ENCODE peak calls at places on chromosomes 4 and X, in seven cellular contexts. One of them, this sample, is unnamed.

GRCh38 chrX:30702736-30703135 is 49.5 kb downstream of the GK start:
- DNase-seq in AG10803: peak; percentile 89
- DNase-seq in IMR-90: peak; percentile 91
- DNase-seq in ovary: no peak
- DNase-seq in GM10248: no peak
- DNase-seq in breast epithelium: no peak
- DNase-seq in osteocyte: no peak
- DNase-seq in this sample: no peak

GRCh38 chr4:76087007-76087769 is 12.7 kb downstream of the ART3 start:
- DNase-seq in GM10248: peak; percentile 31
- DNase-seq in osteocyte: no peak
- DNase-seq in IMR-90: peak; percentile 61
- DNase-seq in ovary: no peak
- DNase-seq in AG10803: peak; percentile 40
- DNase-seq in breast epithelium: peak; percentile 45
- DNase-seq in this sample: peak; percentile 31

GRCh38 chrX:81168391-81168790 is 33.3 kb downstream of the HMGN5 start:
- DNase-seq in AG10803: no peak
- DNase-seq in ovary: no peak
- DNase-seq in IMR-90: no peak
- DNase-seq in osteocyte: no peak
- DNase-seq in GM10248: no peak
- DNase-seq in breast epithelium: no peak
- DNase-seq in this sample: no peak

GRCh38 chr4:13559414-13559813 is 15.1 kb upstream of the NKX3-2 start:
- DNase-seq in IMR-90: peak; percentile 78
- DNase-seq in ovary: no peak
- DNase-seq in osteocyte: no peak
- DNase-seq in GM10248: no peak
- DNase-seq in breast epithelium: no peak
- DNase-seq in AG10803: peak; percentile 85
- DNase-seq in this sample: no peak

GRCh38 chr4:75671802-75672421 is 1.3 kb downstream of the G3BP2 start:
- DNase-seq in breast epithelium: no peak
- DNase-seq in osteocyte: no peak
- DNase-seq in IMR-90: no peak
- DNase-seq in GM10248: no peak
- DNase-seq in ovary: no peak
- DNase-seq in AG10803: no peak
- DNase-seq in this sample: no peak

GRCh38 chr4:101670897-101671296 is 119.6 kb upstream of the BANK1 start:
- DNase-seq in IMR-90: no peak
- DNase-seq in breast epithelium: no peak
- DNase-seq in GM10248: no peak
- DNase-seq in ovary: no peak
- DNase-seq in osteocyte: no peak
- DNase-seq in AG10803: peak; percentile 30
- DNase-seq in this sample: no peak

GRCh38 chr4:159206427-159206871 is 103.6 kb downstream of the RAPGEF2 start:
- DNase-seq in IMR-90: peak; percentile 76
- DNase-seq in GM10248: peak; percentile 46
- DNase-seq in osteocyte: no peak
- DNase-seq in ovary: no peak
- DNase-seq in AG10803: peak; percentile 47
- DNase-seq in breast epithelium: no peak
- DNase-seq in this sample: no peak

GRCh38 chrX:8870411-8870810 is 69.2 kb upstream of the FAM9A start:
- DNase-seq in ovary: no peak
- DNase-seq in breast epithelium: no peak
- DNase-seq in AG10803: peak; percentile 25
- DNase-seq in GM10248: no peak
- DNase-seq in IMR-90: no peak
- DNase-seq in osteocyte: no peak
- DNase-seq in this sample: no peak

GRCh38 chr4:130542953-130543352 is 1447.0 kb downstream of the C4orf33 start:
- DNase-seq in AG10803: no peak
- DNase-seq in GM10248: no peak
- DNase-seq in ovary: no peak
- DNase-seq in breast epithelium: no peak
- DNase-seq in osteocyte: no peak
- DNase-seq in IMR-90: no peak
- DNase-seq in this sample: no peak

GRCh38 chrX:45824471-45824870 is 623.8 kb upstream of the DIPK2B start:
- DNase-seq in osteocyte: no peak
- DNase-seq in ovary: peak; percentile 19
- DNase-seq in GM10248: no peak
- DNase-seq in IMR-90: peak; percentile 96
- DNase-seq in breast epithelium: no peak
- DNase-seq in AG10803: peak; percentile 86
- DNase-seq in this sample: no peak

GRCh38 chr4:109424093-109424818 is 9.4 kb upstream of the SEC24B start:
- DNase-seq in AG10803: no peak
- DNase-seq in IMR-90: no peak
- DNase-seq in osteocyte: no peak
- DNase-seq in ovary: no peak
- DNase-seq in GM10248: no peak
- DNase-seq in breast epithelium: no peak
- DNase-seq in this sample: no peak

GRCh38 chr4:77927991-77928925 is 65.6 kb downstream of the MRPL1 start:
- DNase-seq in IMR-90: peak; percentile 68
- DNase-seq in AG10803: no peak
- DNase-seq in ovary: no peak
- DNase-seq in osteocyte: no peak
- DNase-seq in breast epithelium: no peak
- DNase-seq in GM10248: no peak
- DNase-seq in this sample: no peak

GRCh38 chr4:10417720-10418119 is 39.5 kb downstream of the ZNF518B start:
- DNase-seq in AG10803: peak; percentile 52
- DNase-seq in GM10248: no peak
- DNase-seq in ovary: no peak
- DNase-seq in breast epithelium: no peak
- DNase-seq in osteocyte: no peak
- DNase-seq in IMR-90: no peak
- DNase-seq in this sample: no peak

GRCh38 chrX:121150217-121150616 is 102.8 kb downstream of the GLUD2 start:
- DNase-seq in osteocyte: no peak
- DNase-seq in GM10248: no peak
- DNase-seq in breast epithelium: no peak
- DNase-seq in AG10803: no peak
- DNase-seq in IMR-90: no peak
- DNase-seq in ovary: no peak
- DNase-seq in this sample: no peak

GRCh38 chr4:92969650-92970370 is 666.0 kb downstream of the GRID2 start:
- DNase-seq in GM10248: no peak
- DNase-seq in breast epithelium: no peak
- DNase-seq in ovary: no peak
- DNase-seq in osteocyte: no peak
- DNase-seq in AG10803: peak; percentile 86
- DNase-seq in IMR-90: peak; percentile 94
- DNase-seq in this sample: no peak

GRCh38 chr4:189804884-189805283 is 135.8 kb upstream of the FRG1 start:
- DNase-seq in osteocyte: no peak
- DNase-seq in IMR-90: no peak
- DNase-seq in GM10248: no peak
- DNase-seq in ovary: no peak
- DNase-seq in AG10803: no peak
- DNase-seq in breast epithelium: no peak
- DNase-seq in this sample: no peak

GRCh38 chrX:50045808-50046207 is 123.4 kb downstream of the CLCN5 start:
- DNase-seq in IMR-90: no peak
- DNase-seq in ovary: no peak
- DNase-seq in osteocyte: no peak
- DNase-seq in breast epithelium: no peak
- DNase-seq in AG10803: no peak
- DNase-seq in GM10248: no peak
- DNase-seq in this sample: no peak

GRCh38 chr4:80101768-80102116 is 28.7 kb upstream of the ANTXR2 start:
- DNase-seq in breast epithelium: no peak
- DNase-seq in GM10248: no peak
- DNase-seq in AG10803: no peak
- DNase-seq in IMR-90: peak; percentile 69
- DNase-seq in ovary: no peak
- DNase-seq in osteocyte: no peak
- DNase-seq in this sample: no peak

GRCh38 chr4:7828011-7828720 is 111.5 kb downstream of the AFAP1 start:
- DNase-seq in GM10248: peak; percentile 49
- DNase-seq in AG10803: peak; percentile 100
- DNase-seq in osteocyte: peak; percentile 92
- DNase-seq in ovary: peak; percentile 81
- DNase-seq in IMR-90: peak; percentile 100
- DNase-seq in breast epithelium: peak; percentile 89
- DNase-seq in this sample: no peak

GRCh38 chrX:23503835-23504539 is 163.3 kb upstream of the PRDX4 start:
- DNase-seq in IMR-90: peak; percentile 66
- DNase-seq in breast epithelium: peak; percentile 85
- DNase-seq in AG10803: peak; percentile 51
- DNase-seq in osteocyte: no peak
- DNase-seq in ovary: no peak
- DNase-seq in GM10248: no peak
- DNase-seq in this sample: no peak

GRCh38 chrX:43969504-43970501 is 3.4 kb downstream of the NDP start:
- DNase-seq in ovary: peak; percentile 46
- DNase-seq in osteocyte: no peak
- DNase-seq in breast epithelium: peak; percentile 19
- DNase-seq in GM10248: no peak
- DNase-seq in IMR-90: peak; percentile 56
- DNase-seq in AG10803: peak; percentile 14
- DNase-seq in this sample: no peak

GRCh38 chr4:186132577-186133277 is 28.2 kb downstream of the FAM149A start:
- DNase-seq in GM10248: no peak
- DNase-seq in IMR-90: peak; percentile 22
- DNase-seq in AG10803: peak; percentile 3
- DNase-seq in breast epithelium: no peak
- DNase-seq in osteocyte: no peak
- DNase-seq in ovary: no peak
- DNase-seq in this sample: no peak

GRCh38 chrX:37380256-37380655 is 31.1 kb downstream of the PRRG1 start:
- DNase-seq in AG10803: no peak
- DNase-seq in GM10248: no peak
- DNase-seq in breast epithelium: no peak
- DNase-seq in osteocyte: no peak
- DNase-seq in IMR-90: no peak
- DNase-seq in ovary: no peak
- DNase-seq in this sample: no peak

GRCh38 chr4:167903291-167903721 is 189.0 kb upstream of the ANXA10 start:
- DNase-seq in IMR-90: peak; percentile 83
- DNase-seq in AG10803: peak; percentile 3
- DNase-seq in GM10248: no peak
- DNase-seq in ovary: no peak
- DNase-seq in osteocyte: no peak
- DNase-seq in breast epithelium: no peak
- DNase-seq in this sample: no peak

GRCh38 chrX:69093960-69094935 is 71.0 kb downstream of the PJA1 start:
- DNase-seq in IMR-90: peak; percentile 60
- DNase-seq in breast epithelium: peak; percentile 26
- DNase-seq in ovary: no peak
- DNase-seq in AG10803: peak; percentile 63
- DNase-seq in osteocyte: no peak
- DNase-seq in GM10248: peak; percentile 62
- DNase-seq in this sample: peak; percentile 34

GRCh38 chrX:50157545-50158125 is 43.2 kb downstream of the AKAP4 start:
- DNase-seq in breast epithelium: no peak
- DNase-seq in IMR-90: no peak
- DNase-seq in ovary: no peak
- DNase-seq in AG10803: no peak
- DNase-seq in osteocyte: no peak
- DNase-seq in GM10248: no peak
- DNase-seq in this sample: no peak

GRCh38 chrX:154125356-154126040 is 18.5 kb upstream of the OPN1LW start:
- DNase-seq in GM10248: no peak
- DNase-seq in AG10803: no peak
- DNase-seq in breast epithelium: no peak
- DNase-seq in IMR-90: no peak
- DNase-seq in osteocyte: no peak
- DNase-seq in ovary: no peak
- DNase-seq in this sample: no peak

GRCh38 chr4:148438047-148438446 is 4.2 kb downstream of the NR3C2 start:
- DNase-seq in AG10803: no peak
- DNase-seq in IMR-90: no peak
- DNase-seq in GM10248: no peak
- DNase-seq in ovary: no peak
- DNase-seq in breast epithelium: no peak
- DNase-seq in osteocyte: no peak
- DNase-seq in this sample: no peak
- TF ChIP-seq CTCF in AG10803: no peak
- TF ChIP-seq CTCF in IMR-90: no peak
- TF ChIP-seq CTCF in GM10248: no peak
- TF ChIP-seq CTCF in ovary: no peak
- TF ChIP-seq CTCF in breast epithelium: no peak
- TF ChIP-seq CTCF in osteocyte: no peak
- TF ChIP-seq CTCF in this sample: peak; percentile 14

GRCh38 chr4:48831532-48832015 is 686 bp downstream of the OCIAD1 start:
- DNase-seq in AG10803: peak; percentile 16
- DNase-seq in osteocyte: no peak
- DNase-seq in ovary: no peak
- DNase-seq in GM10248: no peak
- DNase-seq in IMR-90: peak; percentile 16
- DNase-seq in breast epithelium: no peak
- DNase-seq in this sample: no peak
- TF ChIP-seq CTCF in AG10803: no peak
- TF ChIP-seq CTCF in osteocyte: no peak
- TF ChIP-seq CTCF in ovary: no peak
- TF ChIP-seq CTCF in GM10248: no peak
- TF ChIP-seq CTCF in IMR-90: no peak
- TF ChIP-seq CTCF in breast epithelium: no peak
- TF ChIP-seq CTCF in this sample: no peak

GRCh38 chrX:134423606-134424005 is 36.4 kb upstream of the HPRT1 start:
- DNase-seq in IMR-90: peak; percentile 47
- DNase-seq in GM10248: no peak
- DNase-seq in breast epithelium: no peak
- DNase-seq in ovary: no peak
- DNase-seq in AG10803: peak; percentile 31
- DNase-seq in osteocyte: no peak
- DNase-seq in this sample: no peak
- TF ChIP-seq CTCF in IMR-90: peak; percentile 50
- TF ChIP-seq CTCF in GM10248: no peak
- TF ChIP-seq CTCF in breast epithelium: no peak
- TF ChIP-seq CTCF in ovary: no peak
- TF ChIP-seq CTCF in AG10803: peak; percentile 51
- TF ChIP-seq CTCF in osteocyte: peak; percentile 53
- TF ChIP-seq CTCF in this sample: peak; percentile 38

GRCh38 chr4:44740201-44740600 is 13.8 kb upstream of the GNPDA2 start:
- DNase-seq in AG10803: no peak
- DNase-seq in ovary: no peak
- DNase-seq in breast epithelium: no peak
- DNase-seq in GM10248: no peak
- DNase-seq in osteocyte: no peak
- DNase-seq in IMR-90: no peak
- DNase-seq in this sample: no peak

GRCh38 chr4:44736900-44737299 is 10.5 kb upstream of the GNPDA2 start:
- DNase-seq in osteocyte: no peak
- DNase-seq in IMR-90: no peak
- DNase-seq in ovary: no peak
- DNase-seq in GM10248: no peak
- DNase-seq in breast epithelium: no peak
- DNase-seq in AG10803: no peak
- DNase-seq in this sample: no peak

DNA sequence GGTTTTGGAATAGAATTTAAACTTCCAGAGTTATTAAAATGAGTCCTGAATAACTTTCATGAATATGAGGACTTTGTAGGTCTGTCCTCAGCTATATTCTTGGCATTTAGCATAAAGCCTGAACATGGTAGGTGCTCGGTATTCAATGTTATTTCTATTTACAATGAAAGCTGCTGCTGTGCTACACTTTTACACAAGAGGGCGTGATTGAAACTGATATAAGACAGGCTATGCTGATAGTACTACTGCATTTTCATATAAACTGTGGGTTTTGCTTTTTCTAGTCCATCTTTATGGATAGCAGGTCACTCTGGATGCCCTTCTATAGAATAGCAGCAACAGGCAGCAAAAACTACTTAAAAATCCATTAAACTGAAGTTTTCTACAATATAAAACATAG is 12.3 kb upstream of the GNPDA2 start:
- DNase-seq in AG10803: no peak
- DNase-seq in IMR-90: no peak
- DNase-seq in ovary: no peak
- DNase-seq in GM10248: peak; percentile 2
- DNase-seq in osteocyte: no peak
- DNase-seq in breast epithelium: no peak
- DNase-seq in this sample: no peak
- TF ChIP-seq CTCF in AG10803: peak; percentile 52
- TF ChIP-seq CTCF in IMR-90: peak; percentile 26
- TF ChIP-seq CTCF in ovary: no peak
- TF ChIP-seq CTCF in GM10248: no peak
- TF ChIP-seq CTCF in osteocyte: peak; percentile 49
- TF ChIP-seq CTCF in breast epithelium: no peak
- TF ChIP-seq CTCF in this sample: no peak